ENCODE peak calls at places on chromosomes 12 and 14, in eight cellular contexts. E is IMR-90, B is fibroblast of lung, H is A549, C is upper lobe of left lung, D is endodermal cell, P is hepatocyte, J is cardiac muscle cell. O is an unnamed sample. For H3K4me1, the result is how much of the 10 kb centered on the place peaks cover.

GRCh38 chr12:121050725-121051124 is 11.7 kb upstream of the OASL start:
- DNase-seq in E (peak), B (no peak), H (peak), C (no peak), D (peak), P (no peak), J (no peak), O (no peak)

GRCh38 chr14:102768223-102769048 is 8.8 kb upstream of the TRAF3 start:
- DNase-seq in E (no peak), B (no peak), H (no peak), C (no peak), D (no peak), P (no peak), J (no peak), O (no peak)

GRCh38 chr12:122395319-122395718 is 27.1 kb downstream of the CLIP1 start:
- DNase-seq in E (peak), B (peak), H (peak), C (no peak), D (no peak), P (no peak), J (no peak), O (no peak)

GRCh38 chr14:104332634-104333270 is 194.4 kb downstream of the KIF26A start:
- DNase-seq in E (no peak), B (no peak), H (no peak), C (no peak), D (peak), P (no peak), J (no peak), O (no peak)

GRCh38 chr14:63308723-63309317 is 9.9 kb downstream of the GPHB5 start:
- DNase-seq in E (peak), B (peak), H (peak), C (no peak), D (peak), P (peak), J (peak), O (no peak)

GRCh38 chr14:28831126-28831525 is 64.5 kb downstream of the FOXG1 start:
- DNase-seq in E (no peak), B (peak), H (no peak), C (no peak), D (no peak), P (no peak), J (no peak), O (no peak)

GRCh38 chr12:106157802-106158201 is 19.0 kb upstream of the NUAK1 start:
- DNase-seq in E (no peak), B (no peak), H (no peak), C (no peak), D (no peak), P (no peak), J (no peak), O (no peak)

GRCh38 chr14:69137456-69138188 is 15.3 kb downstream of the DCAF5 start:
- DNase-seq in E (peak), B (peak), H (no peak), C (no peak), D (no peak), P (no peak), J (no peak), O (no peak)

GRCh38 chr12:54156578-54156977 is 32.2 kb downstream of the SMUG1 start:
- DNase-seq in E (no peak), B (no peak), H (no peak), C (no peak), D (no peak), P (no peak), J (no peak), O (no peak)

GRCh38 chr14:31205681-31206535 is 1.7 kb downstream of the HECTD1 start:
- DNase-seq in E (peak), B (peak), H (peak), C (no peak), D (no peak), P (peak), J (peak), O (no peak)

GRCh38 chr12:104668274-104668718 is 211.5 kb downstream of the CHST11 start:
- DNase-seq in E (peak), B (peak), H (no peak), C (no peak), D (peak), P (peak), J (peak), O (no peak)

GRCh38 chr14:71473843-71474242 is 458.4 kb upstream of the RGS6 start:
- DNase-seq in E (no peak), B (no peak), H (no peak), C (no peak), D (no peak), P (no peak), J (no peak), O (no peak)

GRCh38 chr14:64726585-64726890 is 22.3 kb downstream of the PLEKHG3 start:
- DNase-seq in E (peak), B (peak), H (peak), C (peak), D (peak), P (peak), J (no peak), O (no peak)

GRCh38 chr12:127588224-127588623 is 678.7 kb upstream of the TMEM132C start:
- DNase-seq in E (peak), B (peak), H (no peak), C (no peak), D (no peak), P (no peak), J (no peak), O (peak)

GRCh38 chr12:121127501-121127900 is 5.2 kb upstream of the P2RX7 start:
- DNase-seq in E (no peak), B (no peak), H (no peak), C (no peak), D (no peak), P (no peak), J (no peak), O (no peak)

GRCh38 chr14:102973706-102974280 is 51.3 kb downstream of the AMN start:
- DNase-seq in E (no peak), B (no peak), H (no peak), C (peak), D (no peak), P (no peak), J (no peak), O (no peak)

GRCh38 chr12:120584343-120585149 is 3.3 kb upstream of the POP5 start:
- DNase-seq in E (no peak), B (no peak), H (peak), C (peak), D (peak), P (peak), J (peak), O (no peak)

GRCh38 chr12:15393995-15394394 is 71.7 kb downstream of the PTPRO start:
- DNase-seq in E (no peak), B (no peak), H (no peak), C (no peak), D (no peak), P (no peak), J (no peak), O (no peak)

GRCh38 chr14:95048771-95049312 is 108.5 kb downstream of the DICER1 start:
- DNase-seq in E (no peak), B (no peak), H (no peak), C (no peak), D (peak), P (no peak), J (no peak), O (peak)

GRCh38 chr14:91009501-91010152 is 50.8 kb downstream of the RPS6KA5 start:
- DNase-seq in E (no peak), B (no peak), H (no peak), C (no peak), D (no peak), P (no peak), J (no peak), O (no peak)

GRCh38 chr12:124720687-124721500 is 142.8 kb downstream of the SCARB1 start:
- DNase-seq in E (peak), B (peak), H (peak), C (no peak), D (no peak), P (peak), J (no peak), O (no peak)

GRCh38 chr14:92997343-92998061 is 74.6 kb downstream of the CHGA start:
- DNase-seq in E (no peak), B (no peak), H (no peak), C (no peak), D (no peak), P (no peak), J (no peak), O (no peak)

GRCh38 chr14:23481362-23481970 is 12.0 kb downstream of the NGDN start:
- DNase-seq in E (peak), B (peak), H (no peak), C (no peak), D (peak), P (peak), J (peak), O (no peak)

GRCh38 chr12:123990512-123990911 is 17.5 kb downstream of the ZNF664 start:
- DNase-seq in E (peak), B (peak), H (no peak), C (no peak), D (no peak), P (peak), J (no peak), O (no peak)

GRCh38 chr14:35438910-35439713 is 34.6 kb upstream of the NFKBIA start:
- DNase-seq in E (no peak), B (no peak), H (peak), C (no peak), D (no peak), P (no peak), J (no peak), O (no peak)

GRCh38 chr12:5176058-5176457 is 132.4 kb downstream of the KCNA5 start:
- DNase-seq in E (no peak), B (no peak), H (no peak), C (no peak), D (no peak), P (no peak), J (no peak), O (no peak)

GRCh38 chr12:130007771-130008170 is 103.9 kb upstream of the TMEM132D start:
- DNase-seq in E (no peak), B (no peak), H (no peak), C (peak), D (no peak), P (no peak), J (no peak), O (no peak)

GRCh38 chr12:108611884-108612415 is 14.1 kb upstream of the TMEM119 start:
- DNase-seq in E (peak), B (peak), H (peak), C (no peak), D (peak), P (peak), J (no peak), O (no peak)

GRCh38 chr14:22466520-22466919 is 122.5 kb downstream of the DAD1 start:
- DNase-seq in E (peak), B (peak), H (no peak), C (no peak), D (no peak), P (no peak), J (no peak), O (no peak)

GRCh38 chr12:14200598-14200997 is 164.9 kb upstream of the ATF7IP start:
- DNase-seq in E (no peak), B (no peak), H (no peak), C (no peak), D (no peak), P (no peak), J (no peak), O (no peak)

DNA sequence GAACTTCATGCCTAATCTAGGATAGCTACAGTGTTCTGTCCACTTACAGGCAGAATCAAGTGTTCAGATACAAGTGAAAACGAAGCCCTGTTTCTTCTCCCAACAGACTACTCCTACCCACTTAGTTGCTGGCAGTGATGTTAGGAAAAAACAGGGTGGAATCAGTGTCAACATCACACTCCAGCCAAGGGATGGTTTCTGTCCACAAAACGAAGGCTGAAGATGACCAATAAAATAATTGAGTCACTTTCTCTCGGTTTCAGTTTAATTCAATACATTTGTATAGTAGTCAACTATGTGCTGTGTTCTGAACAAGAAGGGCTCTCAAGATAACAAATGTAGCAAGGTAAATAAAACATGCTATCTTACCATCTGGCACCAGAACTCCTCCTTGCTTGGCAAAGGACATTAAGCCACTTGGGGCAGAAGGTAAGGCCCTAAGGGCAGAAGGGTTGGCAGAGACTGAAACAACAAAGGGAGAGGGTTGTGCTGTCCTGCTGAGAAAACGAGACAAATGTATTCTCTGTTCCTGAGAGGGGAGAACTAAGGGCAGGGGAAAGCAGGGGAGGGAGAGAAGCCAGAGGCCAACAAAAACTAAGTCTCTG is 393.6 kb downstream of the DPF3 start:
- DNase-seq in E (no peak), B (no peak), H (no peak), C (no peak), D (no peak), P (no peak), J (no peak), O (no peak)
- TF ChIP-seq CTCF in E (no peak), B (no peak), H (no peak), C (no peak), D (no peak), P (no peak), J (no peak), O (no peak)

GRCh38 chr12:114676142-114676741 is 7.7 kb downstream of the TBX3 start:
- DNase-seq in E (no peak), B (no peak), H (no peak), C (no peak), D (peak), P (no peak), J (no peak), O (no peak)

GRCh38 chr12:114671664-114672476 is 12.1 kb downstream of the TBX3 start:
- DNase-seq in E (peak), B (no peak), H (no peak), C (peak), D (peak), P (peak), J (no peak), O (no peak)

GRCh38 chr12:114672817-114673168 is 11.2 kb downstream of the TBX3 start:
- DNase-seq in E (no peak), B (no peak), H (no peak), C (no peak), D (no peak), P (peak), J (no peak), O (no peak)

GRCh38 chr12:114673169-114673833 is 10.7 kb downstream of the TBX3 start:
- DNase-seq in E (peak), B (peak), H (no peak), C (no peak), D (peak), P (peak), J (peak), O (no peak)

GRCh38 chr12:114674201-114675047 is 9.6 kb downstream of the TBX3 start:
- DNase-seq in E (peak), B (no peak), H (no peak), C (peak), D (peak), P (peak), J (no peak), O (no peak)
- H3K4me1 ChIP-seq in E (under half), B (under half), H (under half), C (under half), D (under half), P (under half), J (half or more), O (under half)

GRCh38 chr14:77985235-77985634 is 184.9 kb upstream of the NRXN3 start:
- DNase-seq in E (no peak), B (peak), H (no peak), C (no peak), D (peak), P (no peak), J (no peak), O (peak)

GRCh38 chr14:77979171-77979570 is 179.3 kb downstream of the ADCK1 start:
- DNase-seq in E (no peak), B (no peak), H (no peak), C (no peak), D (peak), P (no peak), J (no peak), O (no peak)

GRCh38 chr14:77980475-77981321 is 180.8 kb downstream of the ADCK1 start:
- DNase-seq in E (no peak), B (peak), H (no peak), C (peak), D (peak), P (peak), J (peak), O (peak)

GRCh38 chr14:77979666-77980351 is 179.9 kb downstream of the ADCK1 start:
- DNase-seq in E (no peak), B (peak), H (peak), C (no peak), D (peak), P (no peak), J (peak), O (no peak)
- H3K4me3 ChIP-seq in E (no peak), B (no peak), H (no peak), C (no peak), D (no peak), P (no peak), J (no peak), O (no peak)

GRCh38 chr12:100163416-100164152 is 20.9 kb upstream of the BLTP3B start:
- DNase-seq in E (peak), B (peak), H (peak), C (peak), D (peak), P (peak), J (peak), O (peak)
- TF ChIP-seq CTCF in E (peak), B (peak), H (no peak), C (peak), D (peak), P (peak), J (peak), O (peak)

GRCh38 chr12:112125250-112125999 is at the start of gene TRAFD1:
- DNase-seq in E (peak), B (peak), H (peak), C (peak), D (peak), P (peak), J (peak), O (peak)
- H3K4me1 ChIP-seq in E (under half), B (under half), H (half or more), C (half or more), D (under half), P (under half), J (under half), O (under half)

O was measured in ascending aorta.